ENCODE peak calls at places on chromosomes 4 and X, in five cellular contexts. One of them, this sample, is unnamed.

GRCh38 chr4:98446499-98447375 is 185.6 kb downstream of the RAP1GDS1 start:
- DNase-seq in ascending aorta: no peak
- DNase-seq in CD4-positive, alpha-beta memory T cell: peak; percentile 74
- DNase-seq in prostate gland: no peak
- DNase-seq in transverse colon: peak; percentile 45
- DNase-seq in this sample: no peak

GRCh38 chrX:9737363-9737762 is 28.3 kb downstream of the GPR143 start:
- DNase-seq in ascending aorta: no peak
- DNase-seq in CD4-positive, alpha-beta memory T cell: no peak
- DNase-seq in prostate gland: no peak
- DNase-seq in transverse colon: no peak
- DNase-seq in this sample: no peak

GRCh38 chrX:46912098-46912672 is at the start of gene JADE3:
- DNase-seq in ascending aorta: peak; percentile 13
- DNase-seq in CD4-positive, alpha-beta memory T cell: peak; percentile 14
- DNase-seq in prostate gland: peak; percentile 66
- DNase-seq in transverse colon: peak; percentile 79
- DNase-seq in this sample: peak; percentile 83

GRCh38 chrX:32170481-32170880 is 1040.9 kb downstream of the DMD start:
- DNase-seq in ascending aorta: no peak
- DNase-seq in CD4-positive, alpha-beta memory T cell: no peak
- DNase-seq in prostate gland: no peak
- DNase-seq in transverse colon: no peak
- DNase-seq in this sample: no peak

GRCh38 chrX:110257889-110258288 is 60.0 kb downstream of the AMMECR1 start:
- DNase-seq in ascending aorta: no peak
- DNase-seq in CD4-positive, alpha-beta memory T cell: no peak
- DNase-seq in prostate gland: no peak
- DNase-seq in transverse colon: no peak
- DNase-seq in this sample: no peak

GRCh38 chr4:73211968-73212367 is 46.6 kb downstream of the ANKRD17 start:
- DNase-seq in ascending aorta: no peak
- DNase-seq in CD4-positive, alpha-beta memory T cell: no peak
- DNase-seq in prostate gland: no peak
- DNase-seq in transverse colon: no peak
- DNase-seq in this sample: no peak

GRCh38 chrX:19867411-19867732 is 20.0 kb downstream of the SH3KBP1 start:
- DNase-seq in ascending aorta: no peak
- DNase-seq in CD4-positive, alpha-beta memory T cell: no peak
- DNase-seq in prostate gland: no peak
- DNase-seq in transverse colon: no peak
- DNase-seq in this sample: no peak

GRCh38 chr4:176065365-176066249 is at the start of gene WDR17:
- DNase-seq in ascending aorta: peak; percentile 69
- DNase-seq in CD4-positive, alpha-beta memory T cell: peak; percentile 53
- DNase-seq in prostate gland: peak; percentile 77
- DNase-seq in transverse colon: peak; percentile 86
- DNase-seq in this sample: peak; percentile 97

GRCh38 chr4:88880501-88881226 is 176.3 kb downstream of the FAM13A start:
- DNase-seq in ascending aorta: no peak
- DNase-seq in CD4-positive, alpha-beta memory T cell: no peak
- DNase-seq in prostate gland: peak; percentile 19
- DNase-seq in transverse colon: no peak
- DNase-seq in this sample: no peak

GRCh38 chr4:83629945-83630684 is 94.2 kb downstream of the GPAT3 start:
- DNase-seq in ascending aorta: no peak
- DNase-seq in CD4-positive, alpha-beta memory T cell: no peak
- DNase-seq in prostate gland: no peak
- DNase-seq in transverse colon: peak; percentile 83
- DNase-seq in this sample: no peak

DNA sequence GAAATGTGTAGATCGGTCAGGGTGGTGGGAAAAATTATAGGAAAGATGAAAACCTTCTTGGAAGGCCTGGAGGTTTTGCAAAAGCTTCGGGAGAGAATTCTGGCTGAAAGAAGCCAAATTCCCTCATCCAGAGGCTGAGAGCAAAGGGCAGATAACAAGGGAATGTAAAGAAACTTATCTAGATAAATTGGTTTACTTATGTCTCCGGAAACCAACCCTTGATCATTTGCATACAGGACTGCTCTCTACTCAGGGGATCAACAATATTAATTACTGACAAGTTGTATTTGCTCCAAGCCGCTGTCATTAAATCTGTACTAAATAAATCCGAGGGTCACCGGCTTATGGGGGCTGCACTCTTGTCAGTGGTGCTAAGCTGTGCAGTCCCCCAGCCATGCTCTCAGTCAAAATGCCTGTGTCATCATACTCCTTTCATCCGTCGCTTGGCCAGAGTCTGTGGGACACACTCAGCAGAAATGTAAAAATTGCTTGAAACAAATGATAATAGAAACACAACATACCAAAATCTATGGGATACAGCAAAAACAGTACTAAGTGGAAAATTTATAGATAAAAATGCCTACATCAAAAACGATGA is 715.7 kb downstream of the KCTD8 start:
- DNase-seq in ascending aorta: no peak
- DNase-seq in CD4-positive, alpha-beta memory T cell: no peak
- DNase-seq in prostate gland: no peak
- DNase-seq in transverse colon: no peak
- DNase-seq in this sample: no peak
- H3K4me3 ChIP-seq in ascending aorta: no peak overlapping the region
- H3K4me3 ChIP-seq in CD4-positive, alpha-beta memory T cell: no peak overlapping the region
- H3K4me3 ChIP-seq in prostate gland: no peak overlapping the region
- H3K4me3 ChIP-seq in transverse colon: no peak overlapping the region
- H3K4me3 ChIP-seq in this sample: no peak overlapping the region

DNA sequence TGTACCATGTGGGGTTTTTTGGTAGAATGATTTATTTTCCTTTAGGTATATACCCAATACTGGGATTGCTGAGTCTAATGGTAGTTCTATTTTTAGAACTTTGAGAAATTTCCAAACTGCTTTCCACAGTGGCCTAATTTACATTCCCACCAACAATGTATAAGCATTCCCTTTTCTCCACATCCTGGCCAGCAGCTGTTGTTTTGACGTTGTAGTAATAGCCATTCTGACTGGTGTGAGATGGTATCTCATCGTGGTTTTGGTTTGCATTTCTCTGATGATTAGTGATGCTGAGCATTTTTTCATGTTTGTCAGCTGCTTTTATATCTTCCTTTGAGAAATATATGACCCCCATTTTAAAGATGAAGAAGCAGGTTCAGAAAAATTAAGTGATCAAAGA is 153.7 kb downstream of the CBR4 start:
- DNase-seq in ascending aorta: no peak
- DNase-seq in CD4-positive, alpha-beta memory T cell: no peak
- DNase-seq in prostate gland: no peak
- DNase-seq in transverse colon: no peak
- DNase-seq in this sample: no peak
- H3K4me1 ChIP-seq in ascending aorta: peaks cover 12% of the 10 kb centered on the region
- H3K4me1 ChIP-seq in CD4-positive, alpha-beta memory T cell: no peaks in the 10 kb centered on the region
- H3K4me1 ChIP-seq in prostate gland: no peaks in the 10 kb centered on the region
- H3K4me1 ChIP-seq in transverse colon: peaks cover 12% of the 10 kb centered on the region
- H3K4me1 ChIP-seq in this sample: peaks cover 68% of the 10 kb centered on the region

GRCh38 chr4:38119663-38120374 is 159.6 kb downstream of the PTTG2 start:
- DNase-seq in ascending aorta: no peak
- DNase-seq in CD4-positive, alpha-beta memory T cell: no peak
- DNase-seq in prostate gland: no peak
- DNase-seq in transverse colon: no peak
- DNase-seq in this sample: peak; percentile 46
- H3K4me3 ChIP-seq in ascending aorta: no peak overlapping the region
- H3K4me3 ChIP-seq in CD4-positive, alpha-beta memory T cell: no peak overlapping the region
- H3K4me3 ChIP-seq in prostate gland: no peak overlapping the region
- H3K4me3 ChIP-seq in transverse colon: no peak overlapping the region
- H3K4me3 ChIP-seq in this sample: no peak overlapping the region

GRCh38 chrX:107465932-107466620 is 16.6 kb downstream of the FRMPD3 start:
- DNase-seq in ascending aorta: no peak
- DNase-seq in CD4-positive, alpha-beta memory T cell: no peak
- DNase-seq in prostate gland: no peak
- DNase-seq in transverse colon: no peak
- DNase-seq in this sample: no peak

GRCh38 chrX:107470198-107470597 is 20.7 kb downstream of the FRMPD3 start:
- DNase-seq in ascending aorta: no peak
- DNase-seq in CD4-positive, alpha-beta memory T cell: no peak
- DNase-seq in prostate gland: no peak
- DNase-seq in transverse colon: no peak
- DNase-seq in this sample: no peak

GRCh38 chrX:107470971-107471370 is 21.5 kb downstream of the FRMPD3 start:
- DNase-seq in ascending aorta: no peak
- DNase-seq in CD4-positive, alpha-beta memory T cell: no peak
- DNase-seq in prostate gland: no peak
- DNase-seq in transverse colon: no peak
- DNase-seq in this sample: no peak

DNA sequence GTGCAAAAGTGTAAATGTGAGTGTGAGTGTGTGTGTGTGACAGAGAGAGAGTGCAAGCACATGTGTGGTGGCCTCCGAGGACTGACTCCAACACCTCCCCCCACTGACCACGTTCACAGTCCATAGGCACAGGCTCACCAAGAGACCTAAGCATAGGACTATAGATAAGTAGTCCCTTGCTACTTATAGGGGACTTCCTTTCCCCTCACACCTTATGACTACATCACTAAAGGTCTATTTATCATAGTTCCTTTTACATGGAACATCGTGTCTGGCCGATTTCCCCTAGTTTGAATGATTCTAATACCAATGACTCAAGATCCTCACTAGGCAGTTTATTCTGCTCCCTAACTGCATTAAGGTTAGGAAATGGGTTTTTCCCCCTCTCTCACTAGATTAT is 17.8 kb downstream of the FRMPD3 start:
- DNase-seq in ascending aorta: no peak
- DNase-seq in CD4-positive, alpha-beta memory T cell: no peak
- DNase-seq in prostate gland: no peak
- DNase-seq in transverse colon: no peak
- DNase-seq in this sample: no peak
- H3K4me1 ChIP-seq in ascending aorta: no peaks in the 10 kb centered on the region
- H3K4me1 ChIP-seq in CD4-positive, alpha-beta memory T cell: no peaks in the 10 kb centered on the region
- H3K4me1 ChIP-seq in prostate gland: no peaks in the 10 kb centered on the region
- H3K4me1 ChIP-seq in transverse colon: no peaks in the 10 kb centered on the region
- H3K4me1 ChIP-seq in this sample: no peaks in the 10 kb centered on the region